ENCODE peak calls at places on chromosomes 7 and 10, in seven cellular contexts. D is mesendoderm, X is IMR-90, O is H9, E is H1, R is trophoblast cell, T is mesenchymal stem cell. H is an unnamed sample.

GRCh38 chr10:42878821-42879195 is 96.2 kb downstream of the BMS1 start:
- DNase-seq in D (no peak), O (no peak), R (no peak), E (no peak), T (no peak), X (no peak), H (no peak)

GRCh38 chr7:18624436-18624835 is 128.9 kb downstream of the HDAC9 start:
- DNase-seq in R (no peak), D (no peak), O (no peak), T (no peak), X (no peak), E (no peak), H (no peak)

GRCh38 chr7:74655324-74655723 is 2.2 kb upstream of the GTF2I start:
- DNase-seq in E (no peak), R (no peak), X (peak), O (no peak), T (no peak), D (no peak), H (no peak)

GRCh38 chr10:30709700-30710358 is 80.3 kb upstream of the LYZL2 start:
- DNase-seq in D (no peak), T (no peak), O (no peak), R (no peak), X (no peak), E (no peak), H (no peak)

GRCh38 chr7:72268826-72269225 is 143.3 kb downstream of the CALN1 start:
- DNase-seq in E (no peak), T (no peak), R (no peak), D (no peak), O (no peak), X (no peak), H (no peak)

GRCh38 chr7:113371376-113372043 is 253.2 kb upstream of the SMIM30 start:
- DNase-seq in X (peak), E (no peak), O (no peak), R (no peak), T (no peak), D (no peak), H (no peak)

GRCh38 chr7:122300607-122301079 is 3.9 kb downstream of the FEZF1 start:
- DNase-seq in E (no peak), D (peak), R (no peak), T (no peak), X (no peak), O (no peak), H (no peak)

GRCh38 chr7:136348142-136348541 is 371.0 kb upstream of the MTPN start:
- DNase-seq in E (no peak), O (no peak), T (no peak), X (no peak), D (no peak), R (no peak), H (no peak)

GRCh38 chr7:98686466-98687080 is 69.5 kb downstream of the NPTX2 start:
- DNase-seq in T (no peak), R (no peak), D (no peak), X (no peak), O (no peak), E (no peak), H (no peak)

GRCh38 chr10:36026081-36026480 is 384.0 kb upstream of the FZD8 start:
- DNase-seq in R (no peak), E (no peak), T (peak), O (no peak), D (no peak), X (peak), H (no peak)

GRCh38 chr10:124012583-124012982 is 80.8 kb downstream of the CHST15 start:
- DNase-seq in T (no peak), X (no peak), D (no peak), E (no peak), O (no peak), R (no peak), H (no peak)

GRCh38 chr7:149615690-149616270 is 118.2 kb upstream of the ZNF746 start:
- DNase-seq in X (no peak), O (peak), E (no peak), R (no peak), D (peak), T (no peak), H (no peak)

GRCh38 chr7:30933124-30933893 is 21.7 kb downstream of the AQP1 start:
- DNase-seq in T (no peak), O (no peak), X (no peak), R (no peak), E (no peak), D (peak), H (no peak)

GRCh38 chr7:150383710-150384397 is 4.7 kb downstream of the ZNF775 start:
- DNase-seq in O (peak), T (no peak), X (no peak), R (no peak), E (peak), D (peak), H (peak)

GRCh38 chr10:17660921-17661320 is 17.0 kb downstream of the STAM start:
- DNase-seq in R (no peak), X (no peak), D (no peak), T (no peak), O (no peak), E (no peak), H (no peak)

GRCh38 chr10:91796332-91797076 is 1.7 kb upstream of the TNKS2 start:
- DNase-seq in R (no peak), D (peak), X (no peak), O (peak), E (no peak), T (peak), H (no peak)

GRCh38 chr10:104202231-104202630 is 29.9 kb downstream of the CFAP43 start:
- DNase-seq in O (no peak), E (no peak), R (no peak), X (no peak), D (no peak), T (no peak), H (no peak)

GRCh38 chr10:104199567-104199966 is 32.6 kb downstream of the CFAP43 start:
- DNase-seq in X (no peak), T (no peak), O (no peak), R (no peak), E (no peak), D (no peak), H (no peak)

GRCh38 chr10:104193787-104194186 is 38.4 kb downstream of the CFAP43 start:
- DNase-seq in R (no peak), D (no peak), O (no peak), X (no peak), T (no peak), E (no peak), H (no peak)

GRCh38 chr10:104201636-104202035 is 30.5 kb downstream of the CFAP43 start:
- DNase-seq in X (no peak), E (no peak), T (no peak), R (peak), D (no peak), O (no peak), H (no peak)

GRCh38 chr10:104197364-104197763 is 34.8 kb downstream of the CFAP43 start:
- DNase-seq in R (no peak), E (no peak), X (no peak), D (peak), T (no peak), O (no peak), H (no peak)
- H3K4me2 ChIP-seq in R (no peak), E (no peak), X (no peak), D (no peak), T (no peak), O (no peak), H (no peak)

GRCh38 chr7:17354473-17354872 is 56.0 kb downstream of the AHR start:
- DNase-seq in R (no peak), O (no peak), X (no peak), T (no peak), D (no peak), E (no peak), H (no peak)

GRCh38 chr7:17357952-17358351 is 59.5 kb downstream of the AHR start:
- DNase-seq in T (no peak), R (no peak), X (peak), D (no peak), E (no peak), O (no peak), H (no peak)

GRCh38 chr7:17362439-17363095 is 64.1 kb downstream of the AHR start:
- DNase-seq in X (peak), R (no peak), T (peak), O (no peak), E (no peak), D (no peak), H (no peak)

GRCh38 chr7:17359610-17360009 is 61.2 kb downstream of the AHR start:
- DNase-seq in O (no peak), T (no peak), X (no peak), D (no peak), E (no peak), R (no peak), H (no peak)
- H2BK120ac ChIP-seq in O (no peak), T (no peak), X (no peak), D (no peak), E (no peak), R (no peak), H (no peak)

GRCh38 chr7:70470751-70471150 is 661.2 kb upstream of the GALNT17 start:
- DNase-seq in D (no peak), X (no peak), R (no peak), T (no peak), E (no peak), O (no peak), H (no peak)

GRCh38 chr7:70463332-70463938 is 668.5 kb upstream of the GALNT17 start:
- DNase-seq in X (no peak), O (no peak), E (no peak), T (no peak), D (no peak), R (no peak), H (no peak)

GRCh38 chr7:70472580-70473239 is 659.2 kb upstream of the GALNT17 start:
- DNase-seq in X (no peak), O (no peak), D (no peak), R (no peak), E (no peak), T (no peak), H (no peak)

GRCh38 chr7:70466725-70467364 is 665.1 kb upstream of the GALNT17 start:
- DNase-seq in E (no peak), T (no peak), D (no peak), R (no peak), O (no peak), X (no peak), H (no peak)
- H2BK5ac ChIP-seq in E (no peak), T (no peak), D (no peak), R (no peak), O (no peak), X (no peak), H (no peak)

GRCh38 chr7:110813986-110814385 is 276.9 kb upstream of the LRRN3 start:
- DNase-seq in X (no peak), E (no peak), T (no peak), O (no peak), D (no peak), R (no peak), H (no peak)
- H3K4me2 ChIP-seq in X (no peak), E (no peak), T (no peak), O (no peak), D (no peak), R (no peak), H (no peak)

GRCh38 chr7:116257156-116257555 is 46.8 kb downstream of the TES start:
- DNase-seq in R (no peak), T (no peak), D (no peak), E (no peak), O (no peak), X (no peak), H (no peak)
- H2BK120ac ChIP-seq in R (no peak), T (no peak), D (no peak), E (no peak), O (no peak), X (no peak), H (no peak)

DNA sequence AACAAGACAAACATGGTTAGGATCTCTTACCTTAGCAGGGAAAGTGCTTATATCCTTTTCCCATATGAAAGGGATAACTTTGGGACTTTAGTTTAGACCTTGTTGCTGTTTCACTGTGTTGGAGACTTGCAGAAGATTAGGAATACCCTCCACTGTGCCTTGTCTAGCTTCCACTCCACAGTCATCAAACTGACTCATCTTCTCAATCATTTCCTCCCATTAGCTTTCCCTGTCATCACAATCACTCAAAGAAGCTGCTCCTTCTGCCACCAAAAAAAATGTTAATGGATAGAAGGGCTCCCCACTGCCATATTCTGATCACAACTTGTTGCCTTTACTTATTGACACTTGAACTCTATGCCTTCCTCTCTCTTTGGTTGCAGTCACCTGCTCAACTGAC is 16.8 kb downstream of the GNG11 start:
- DNase-seq in D (no peak), X (no peak), O (no peak), E (no peak), T (no peak), R (no peak), H (no peak)
- H2BK5ac ChIP-seq in D (no peak), X (no peak), O (no peak), E (no peak), T (no peak), R (no peak), H (no peak)

GRCh38 chr10:5840314-5841307 is 27.4 kb upstream of the GDI2 start:
- DNase-seq in T (peak), E (no peak), O (no peak), D (peak), X (no peak), R (no peak), H (no peak)

GRCh38 chr10:5843814-5844705 is 30.8 kb upstream of the GDI2 start:
- DNase-seq in D (no peak), X (no peak), O (no peak), T (no peak), R (no peak), E (no peak), H (no peak)

DNA sequence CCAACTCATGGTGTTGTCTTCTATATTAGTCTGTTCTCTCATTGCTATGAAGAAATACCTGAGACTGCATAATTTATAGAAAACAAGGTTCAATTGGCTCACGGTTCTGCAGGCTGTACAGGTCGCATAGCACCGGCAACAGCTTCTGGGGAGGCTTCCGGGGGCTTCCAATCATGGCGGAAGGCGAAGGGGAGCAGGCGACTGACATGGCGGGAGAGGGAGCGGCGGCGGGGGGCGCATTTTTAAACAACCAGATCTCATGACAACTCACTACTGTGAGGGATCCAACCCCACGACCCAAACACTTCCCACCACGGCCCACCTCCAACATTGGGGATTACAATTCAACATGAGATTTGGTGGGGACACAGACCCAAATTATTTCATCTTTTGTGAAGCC is 28.7 kb upstream of the GDI2 start:
- DNase-seq in X (no peak), D (no peak), O (no peak), R (no peak), E (no peak), T (no peak), H (no peak)
- H3K4me2 ChIP-seq in X (no peak), D (no peak), O (no peak), R (no peak), E (no peak), T (no peak), H (no peak)

GRCh38 chr10:77771450-77771849 is 133.8 kb upstream of the KCNMA1 start:
- DNase-seq in X (no peak), E (no peak), O (no peak), D (no peak), T (no peak), R (no peak), H (no peak)

GRCh38 chr10:77770081-77770867 is 132.7 kb upstream of the KCNMA1 start:
- DNase-seq in X (no peak), E (no peak), T (no peak), R (no peak), O (no peak), D (no peak), H (no peak)

GRCh38 chr10:77770868-77771175 is 133.2 kb upstream of the KCNMA1 start:
- DNase-seq in X (no peak), E (no peak), R (no peak), O (no peak), D (no peak), T (no peak), H (no peak)

GRCh38 chr10:77771851-77772250 is 134.2 kb upstream of the KCNMA1 start:
- DNase-seq in D (no peak), E (no peak), R (no peak), X (no peak), T (no peak), O (no peak), H (no peak)

DNA sequence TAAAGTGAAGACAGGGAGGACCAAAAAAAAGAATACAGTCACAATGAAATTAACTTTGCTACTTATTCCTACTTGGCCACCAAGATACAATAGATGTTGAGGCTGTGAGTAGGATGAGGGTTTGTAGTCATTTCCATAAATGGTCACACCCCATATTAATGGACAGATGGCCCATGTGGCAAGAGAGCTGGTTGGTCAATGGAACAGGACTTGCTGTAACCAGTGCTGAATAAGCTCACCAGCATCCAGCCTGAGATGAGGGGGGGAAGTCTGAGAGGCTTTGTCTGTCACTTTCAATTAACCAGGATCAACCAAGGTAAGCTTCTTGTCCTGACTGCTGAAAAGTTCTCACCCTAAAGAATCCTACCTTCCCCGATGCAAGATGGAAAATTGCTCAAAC is 130.4 kb upstream of the KCNMA1 start:
- DNase-seq in T (no peak), X (no peak), E (no peak), O (no peak), R (no peak), D (no peak), H (no peak)
- H2BK120ac ChIP-seq in T (no peak), X (no peak), E (no peak), O (no peak), R (no peak), D (no peak), H (no peak)

H was measured in neuronal stem cell.